ENCODE peak calls at places on chromosomes 4 and X, in ten cellular contexts. E, N, A, K, Y, H, G, U, X and Q are unnamed samples.

GRCh38 chr4:110683600-110683999 is 60.7 kb upstream of the PITX2 start:
- DNase-seq in E (no peak), N (no peak), A (no peak), K (no peak), Y (no peak), H (no peak), G (no peak), U (no peak), X (no peak), Q (no peak)

GRCh38 chr4:2852481-2852881 is 8.8 kb downstream of the ADD1 start:
- DNase-seq in E (no peak), N (no peak), A (no peak), K (no peak), Y (no peak), H (no peak), G (no peak), U (no peak), X (no peak), Q (no peak)

GRCh38 chr4:8763966-8764901 is 107.4 kb downstream of the HMX1 start:
- DNase-seq in E (no peak), N (no peak), A (no peak), K (no peak), Y (no peak), H (no peak), G (no peak), U (no peak), X (no peak), Q (no peak)

GRCh38 chr4:29311231-29311630 is 1408.9 kb upstream of the PCDH7 start:
- DNase-seq in E (peak), N (peak), A (no peak), K (no peak), Y (no peak), H (no peak), G (no peak), U (peak), X (no peak), Q (no peak)

GRCh38 chr4:142781114-142781513 is 65.0 kb downstream of the INPP4B start:
- DNase-seq in E (peak), N (no peak), A (no peak), K (no peak), Y (no peak), H (no peak), G (no peak), U (no peak), X (no peak), Q (no peak)

GRCh38 chr4:133598779-133599178 is 449.7 kb downstream of the PCDH10 start:
- DNase-seq in E (no peak), N (no peak), A (no peak), K (no peak), Y (no peak), H (no peak), G (no peak), U (peak), X (no peak), Q (no peak)

GRCh38 chrX:116204947-116205346 is 34.4 kb downstream of the AGTR2 start:
- DNase-seq in E (peak), N (peak), A (no peak), K (no peak), Y (no peak), H (no peak), G (peak), U (peak), X (no peak), Q (no peak)

GRCh38 chrX:15336023-15336413 is 695 bp upstream of the PIGA start:
- DNase-seq in E (peak), N (peak), A (no peak), K (peak), Y (peak), H (no peak), G (peak), U (peak), X (no peak), Q (no peak)

GRCh38 chrX:9885150-9885549 is 82.0 kb upstream of the CLDN34 start:
- DNase-seq in E (peak), N (peak), A (peak), K (no peak), Y (peak), H (no peak), G (peak), U (peak), X (peak), Q (peak)

GRCh38 chr4:6605605-6606004 is 30.6 kb downstream of the MAN2B2 start:
- DNase-seq in E (no peak), N (no peak), A (no peak), K (no peak), Y (no peak), H (no peak), G (no peak), U (no peak), X (no peak), Q (no peak)

GRCh38 chr4:184422378-184422777 is 52.0 kb downstream of the IRF2 start:
- DNase-seq in E (no peak), N (no peak), A (no peak), K (no peak), Y (no peak), H (no peak), G (no peak), U (no peak), X (no peak), Q (no peak)

GRCh38 chr4:182042945-182043344 is 200.3 kb upstream of the TENM3 start:
- DNase-seq in E (no peak), N (no peak), A (no peak), K (no peak), Y (no peak), H (no peak), G (no peak), U (no peak), X (no peak), Q (no peak)

GRCh38 chr4:88697113-88697512 is 516 bp downstream of the NAP1L5 start:
- DNase-seq in E (peak), N (peak), A (no peak), K (no peak), Y (no peak), H (no peak), G (no peak), U (peak), X (no peak), Q (no peak)

GRCh38 chr4:102564399-102564921 is 63.3 kb downstream of the NFKB1 start:
- DNase-seq in E (peak), N (peak), A (no peak), K (no peak), Y (no peak), H (peak), G (no peak), U (peak), X (peak), Q (no peak)

GRCh38 chr4:83582289-83582756 is 46.4 kb downstream of the GPAT3 start:
- DNase-seq in E (peak), N (peak), A (peak), K (no peak), Y (no peak), H (no peak), G (peak), U (peak), X (no peak), Q (no peak)

GRCh38 chr4:154416183-154416543 is 75.4 kb downstream of the DCHS2 start:
- DNase-seq in E (no peak), N (peak), A (no peak), K (no peak), Y (no peak), H (no peak), G (no peak), U (peak), X (no peak), Q (no peak)

GRCh38 chrX:154020500-154021115 is 906 bp upstream of the IRAK1 start:
- DNase-seq in E (no peak), N (no peak), A (no peak), K (no peak), Y (no peak), H (no peak), G (no peak), U (no peak), X (no peak), Q (no peak)

GRCh38 chr4:80077639-80078038 is 4.6 kb upstream of the ANTXR2 start:
- DNase-seq in E (peak), N (no peak), A (no peak), K (no peak), Y (no peak), H (no peak), G (no peak), U (peak), X (no peak), Q (no peak)

GRCh38 chr4:26086621-26087068 is 172.6 kb downstream of the SMIM20 start:
- DNase-seq in E (no peak), N (no peak), A (no peak), K (no peak), Y (no peak), H (no peak), G (no peak), U (no peak), X (no peak), Q (no peak)

GRCh38 chr4:27368781-27369180 is 508.1 kb downstream of the STIM2 start:
- DNase-seq in E (peak), N (no peak), A (no peak), K (no peak), Y (no peak), H (no peak), G (no peak), U (no peak), X (no peak), Q (no peak)

GRCh38 chrX:12702509-12703091 is 88.6 kb upstream of the PRPS2 start:
- DNase-seq in E (peak), N (no peak), A (no peak), K (no peak), Y (no peak), H (no peak), G (peak), U (peak), X (no peak), Q (no peak)

GRCh38 chrX:123960956-123961267 is 594 bp upstream of the STAG2 start:
- DNase-seq in E (no peak), N (no peak), A (no peak), K (no peak), Y (no peak), H (no peak), G (no peak), U (no peak), X (no peak), Q (no peak)

GRCh38 chrX:17459008-17459407 is 84.0 kb downstream of the NHS start:
- DNase-seq in E (peak), N (peak), A (no peak), K (no peak), Y (no peak), H (no peak), G (peak), U (peak), X (no peak), Q (no peak)

GRCh38 chr4:86453044-86453501 is 93.2 kb upstream of the MAPK10 start:
- DNase-seq in E (peak), N (peak), A (peak), K (no peak), Y (peak), H (no peak), G (peak), U (peak), X (no peak), Q (no peak)

GRCh38 chr4:22997358-22998224 is 304.9 kb downstream of the GBA3 start:
- DNase-seq in E (no peak), N (no peak), A (no peak), K (no peak), Y (no peak), H (no peak), G (no peak), U (no peak), X (no peak), Q (no peak)

GRCh38 chr4:73844352-73844751 is 7.9 kb downstream of the CXCL6 start:
- DNase-seq in E (peak), N (peak), A (no peak), K (no peak), Y (no peak), H (no peak), G (no peak), U (peak), X (no peak), Q (no peak)

GRCh38 chr4:43146198-43146597 is 253.7 kb downstream of the GRXCR1 start:
- DNase-seq in E (no peak), N (no peak), A (no peak), K (no peak), Y (no peak), H (no peak), G (no peak), U (no peak), X (no peak), Q (no peak)

GRCh38 chr4:89256203-89256800 is 51.3 kb downstream of the GPRIN3 start:
- DNase-seq in E (no peak), N (no peak), A (no peak), K (no peak), Y (no peak), H (no peak), G (no peak), U (no peak), X (no peak), Q (no peak)

GRCh38 chr4:112938461-112939058 is 110.9 kb upstream of the ANK2 start:
- DNase-seq in E (peak), N (peak), A (no peak), K (no peak), Y (peak), H (peak), G (peak), U (peak), X (peak), Q (peak)

GRCh38 chr4:15295421-15296162 is 132.2 kb upstream of the C1QTNF7 start:
- DNase-seq in E (no peak), N (peak), A (no peak), K (no peak), Y (no peak), H (no peak), G (peak), U (no peak), X (no peak), Q (no peak)

GRCh38 chr4:39446842-39447573 is 11.7 kb downstream of the RPL9 start:
- DNase-seq in E (peak), N (peak), A (no peak), K (no peak), Y (no peak), H (no peak), G (no peak), U (peak), X (peak), Q (no peak)